ENCODE peak calls at places on chromosome 1, in six cellular contexts. Z is GM10248; C is progenitor cell of endocrine pancreas; Y is activated CD4-positive, alpha-beta T cell treated with anti-CD3 and anti-CD28 coated beads, Interleukin-2, amount 50 U/mL, for 1 hour; V is brain microvascular endothelial cell; U is A673. N is an unnamed sample.

GRCh38 chr1:58907398-58907797 is 123.6 kb upstream of the JUN start:
- DNase-seq in Y (no peak), U (no peak), V (no peak), C (no peak), Z (no peak), N (no peak)

GRCh38 chr1:172383541-172383940 is 36.9 kb upstream of the C1orf105 start:
- DNase-seq in C (no peak), U (peak; percentile 38), Z (no peak), Y (no peak), V (peak; percentile 60), N (no peak)

GRCh38 chr1:235708390-235708962 is 58.9 kb upstream of the GNG4 start:
- DNase-seq in V (peak; percentile 6), Z (no peak), U (no peak), C (no peak), Y (no peak), N (no peak)

GRCh38 chr1:169491845-169492281 is 6.1 kb upstream of the SLC19A2 start:
- DNase-seq in V (no peak), C (no peak), Z (no peak), U (no peak), Y (no peak), N (no peak)

GRCh38 chr1:35726814-35727433 is 8.2 kb upstream of the C1orf216 start:
- DNase-seq in Y (peak; percentile 46), C (peak; percentile 51), Z (peak; percentile 63), V (peak; percentile 40), U (peak; percentile 80), N (peak; percentile 45)

GRCh38 chr1:226723640-226724532 is 15.2 kb downstream of the ITPKB start:
- DNase-seq in V (peak; percentile 75), U (peak; percentile 85), C (no peak), Y (no peak), Z (no peak), N (peak; percentile 72)

GRCh38 chr1:105533996-105534395 is 1522.5 kb upstream of the PRMT6 start:
- DNase-seq in Y (no peak), C (no peak), V (no peak), U (peak; percentile 55), Z (no peak), N (no peak)

GRCh38 chr1:230832466-230832865 is 35.9 kb downstream of the C1orf198 start:
- DNase-seq in C (no peak), Y (no peak), U (no peak), Z (no peak), V (no peak), N (no peak)

GRCh38 chr1:1330366-1331067 is 563 bp upstream of the TAS1R3 start:
- DNase-seq in Z (no peak), V (no peak), Y (no peak), C (no peak), U (no peak), N (no peak)

GRCh38 chr1:230204852-230205251 is 137.8 kb downstream of the GALNT2 start:
- DNase-seq in V (no peak), U (no peak), Z (no peak), Y (no peak), C (no peak), N (no peak)

GRCh38 chr1:84936116-84936810 is 43.3 kb upstream of the LPAR3 start:
- DNase-seq in Y (no peak), V (peak; percentile 50), U (peak; percentile 77), C (no peak), Z (peak; percentile 35), N (peak; percentile 62)

GRCh38 chr1:228108055-228108690 is 926 bp downstream of the MRPL55 start:
- DNase-seq in U (no peak), Z (no peak), Y (no peak), C (no peak), V (no peak), N (no peak)